ENCODE peak calls at places on chromosomes 2 and 18, in nine cellular contexts. O, S, J, W, L, B, Z, K and I are unnamed samples.

GRCh38 chr18:36499938-36500337 is 202.4 kb downstream of the FHOD3 start:
- DNase-seq in L (no peak), W (no peak), S (no peak), O (no peak), Z (no peak), J (no peak), B (no peak), K (peak; percentile 54), I (no peak)

GRCh38 chr18:6660334-6660733 is 69.2 kb upstream of the ARHGAP28 start:
- DNase-seq in J (no peak), K (no peak), S (no peak), W (no peak), Z (no peak), B (no peak), L (no peak), O (no peak), I (no peak)

GRCh38 chr2:112148477-112148876 is 10.3 kb downstream of the FBLN7 start:
- DNase-seq in S (no peak), W (no peak), L (no peak), B (no peak), Z (no peak), K (no peak), O (no peak), J (no peak), I (no peak)

GRCh38 chr2:185813707-185814106 is 75.1 kb downstream of the FSIP2 start:
- DNase-seq in J (no peak), Z (no peak), L (no peak), B (no peak), S (no peak), K (no peak), O (no peak), W (no peak), I (no peak)

GRCh38 chr2:11416191-11416590 is 49.8 kb downstream of the E2F6 start:
- DNase-seq in K (no peak), S (no peak), J (no peak), L (no peak), O (no peak), Z (no peak), W (no peak), B (no peak), I (no peak)

GRCh38 chr2:15159751-15160177 is 401.4 kb downstream of the NBAS start:
- DNase-seq in Z (peak; percentile 36), K (peak; percentile 30), L (no peak), O (peak; percentile 38), W (no peak), B (no peak), J (peak; percentile 43), S (no peak), I (no peak)

GRCh38 chr2:183605440-183605839 is 481.2 kb downstream of the NUP35 start:
- DNase-seq in Z (no peak), L (no peak), S (no peak), B (no peak), W (no peak), K (no peak), O (no peak), J (no peak), I (no peak)

GRCh38 chr2:172340394-172340793 is 87.0 kb upstream of the ITGA6 start:
- DNase-seq in J (peak; percentile 15), O (no peak), W (no peak), Z (no peak), K (no peak), L (no peak), B (no peak), S (no peak), I (no peak)

GRCh38 chr2:174176898-174177297 is 71.4 kb downstream of the OLA1 start:
- DNase-seq in W (no peak), O (peak; percentile 19), L (no peak), S (peak; percentile 52), K (peak; percentile 67), B (no peak), J (peak; percentile 20), Z (no peak), I (no peak)

GRCh38 chr2:72824224-72824842 is 1.5 kb downstream of the EXOC6B start:
- DNase-seq in W (no peak), L (peak; percentile 49), J (peak; percentile 76), S (peak; percentile 69), Z (no peak), O (no peak), B (no peak), K (peak; percentile 58), I (no peak)

GRCh38 chr18:76496200-76496890 is 1.3 kb upstream of the ZNF516 start:
- DNase-seq in K (peak; percentile 35), J (peak; percentile 70), L (no peak), Z (peak; percentile 47), B (no peak), O (peak; percentile 76), S (peak; percentile 2), W (no peak), I (no peak)

GRCh38 chr2:6231166-6231565 is 539.0 kb downstream of the SOX11 start:
- DNase-seq in L (no peak), J (no peak), S (no peak), B (no peak), O (no peak), K (no peak), W (no peak), Z (no peak), I (no peak)

GRCh38 chr2:44638649-44639048 is 276.9 kb downstream of the CAMKMT start:
- DNase-seq in W (no peak), S (no peak), L (no peak), K (no peak), B (no peak), O (no peak), J (no peak), Z (peak; percentile 64), I (no peak)

GRCh38 chr2:201784547-201784946 is 3.8 kb upstream of the ALS2 start:
- DNase-seq in Z (no peak), S (no peak), W (no peak), J (no peak), B (no peak), K (no peak), O (no peak), L (no peak), I (no peak)

GRCh38 chr18:5842653-5843052 is 52.7 kb downstream of the TMEM200C start:
- DNase-seq in B (no peak), S (no peak), Z (no peak), J (no peak), O (no peak), K (no peak), W (no peak), L (no peak), I (no peak)

GRCh38 chr2:165953306-165953654 is 296 bp downstream of the TTC21B start:
- DNase-seq in S (no peak), B (peak; percentile 52), K (no peak), O (peak; percentile 84), L (no peak), Z (no peak), J (no peak), W (no peak), I (no peak)

GRCh38 chr18:11307716-11308115 is 158.3 kb upstream of the PIEZO2 start:
- DNase-seq in O (no peak), K (no peak), B (no peak), W (no peak), J (no peak), Z (no peak), L (no peak), S (no peak), I (no peak)

GRCh38 chr2:130827502-130828251 is 9.0 kb upstream of the ARHGEF4 start:
- DNase-seq in L (peak; percentile 68), S (peak; percentile 70), Z (no peak), J (peak; percentile 88), K (peak; percentile 90), B (no peak), O (no peak), W (no peak), I (peak; percentile 59)

GRCh38 chr2:171688129-171688465 is 828 bp downstream of the DYNC1I2 start:
- DNase-seq in W (no peak), B (no peak), J (no peak), O (peak; percentile 21), S (no peak), Z (no peak), K (no peak), L (no peak), I (no peak)